ENCODE peak calls at places on chromosome 5, in eight cellular contexts. D is SHP77; N is HTR-8/SVneo; Z is pons; B is upper lobe of right lung; F is activated naive CD4-positive, alpha-beta T cell treated with anti-CD3 and anti-CD28 coated beads, Interleukin-2, amount 10 ng/mL, durations not matched to agents 7 days and 5 days; P is NCI-H2029; C is RKO. E is an unnamed sample.

GRCh38 chr5:81852277-81853004 is 101.5 kb upstream of the SSBP2 start:
- DNase-seq in C (no peak), Z (peak), N (no peak), D (peak), F (peak), P (no peak), B (peak), E (no peak)

GRCh38 chr5:108786806-108787483 is 39.2 kb downstream of the FER start:
- DNase-seq in F (no peak), C (no peak), Z (no peak), N (no peak), P (no peak), D (no peak), B (no peak), E (no peak)

GRCh38 chr5:159510282-159510681 is 180.0 kb upstream of the IL12B start:
- DNase-seq in D (no peak), F (no peak), C (no peak), P (no peak), B (peak), Z (no peak), N (peak), E (peak)

GRCh38 chr5:6856658-6857057 is 143.4 kb downstream of the TENT4A start:
- DNase-seq in P (no peak), B (no peak), Z (no peak), C (no peak), F (no peak), D (no peak), N (no peak), E (no peak)

GRCh38 chr5:60649288-60649917 is 50.6 kb downstream of the DEPDC1B start:
- DNase-seq in D (peak), P (no peak), Z (peak), B (no peak), N (peak), F (no peak), C (peak), E (peak)

GRCh38 chr5:88144219-88145040 is 124.2 kb downstream of the TMEM161B start:
- DNase-seq in P (no peak), B (no peak), D (no peak), F (no peak), N (no peak), Z (peak), C (no peak), E (no peak)

GRCh38 chr5:132012385-132013005 is 1.0 kb upstream of the ACSL6 start:
- DNase-seq in C (peak), Z (no peak), D (no peak), P (no peak), B (peak), N (peak), F (peak), E (peak)

GRCh38 chr5:103894882-103895281 is 332.3 kb upstream of the NUDT12 start:
- DNase-seq in N (no peak), C (no peak), F (no peak), Z (peak), D (peak), P (no peak), B (no peak), E (no peak)

GRCh38 chr5:177496111-177497010 is 1.0 kb downstream of the PDLIM7 start:
- DNase-seq in N (peak), B (peak), Z (no peak), C (peak), P (peak), F (no peak), D (peak), E (peak)

GRCh38 chr5:151678713-151679112 is 8.0 kb downstream of the SPARC start:
- DNase-seq in D (no peak), F (no peak), Z (no peak), B (no peak), N (no peak), P (no peak), C (no peak), E (no peak)

GRCh38 chr5:60382761-60383160 is 317.2 kb downstream of the DEPDC1B start:
- DNase-seq in P (no peak), C (peak), D (no peak), F (no peak), Z (peak), B (no peak), N (peak), E (peak)

GRCh38 chr5:123131805-123132204 is 42.8 kb downstream of the PRDM6 start:
- DNase-seq in C (no peak), D (no peak), F (no peak), Z (no peak), N (no peak), B (no peak), P (no peak), E (no peak)

GRCh38 chr5:123868267-123868666 is 356.3 kb downstream of the CSNK1G3 start:
- DNase-seq in F (no peak), Z (no peak), P (peak), D (peak), C (no peak), N (no peak), B (no peak), E (no peak)

GRCh38 chr5:113147088-113147487 is 170.5 kb downstream of the DCP2 start:
- DNase-seq in P (no peak), D (no peak), C (no peak), N (no peak), Z (no peak), B (no peak), F (no peak), E (peak)

GRCh38 chr5:154308457-154309360 is 118.2 kb downstream of the GALNT10 start:
- DNase-seq in D (no peak), P (no peak), B (no peak), C (no peak), Z (no peak), N (peak), F (no peak), E (no peak)

GRCh38 chr5:98179791-98180755 is 593.4 kb upstream of the RGMB start:
- DNase-seq in P (no peak), C (no peak), Z (no peak), N (no peak), F (no peak), D (no peak), B (no peak), E (no peak)

GRCh38 chr5:171483453-171484177 is 64.2 kb downstream of the FGF18 start:
- DNase-seq in P (no peak), B (no peak), F (no peak), D (no peak), Z (peak), N (no peak), C (no peak), E (no peak)

E was measured in RWPE1.